ENCODE peak calls at places on chromosomes 4 and X, in eight cellular contexts. U is heart right ventricle, Q is tibial artery, P is cardiac muscle cell, V is A549, Y is suprapubic skin, Z is IMR-90, H is uterus. A is an unnamed sample.

GRCh38 chrX:132480581-132481203 is 8.1 kb downstream of the MBNL3 start:
- DNase-seq in U (no peak), Q (no peak), P (peak), V (no peak), Y (peak), Z (peak), H (peak), A (peak)

GRCh38 chr4:47473351-47473750 is 9.8 kb upstream of the COMMD8 start:
- DNase-seq in U (no peak), Q (no peak), P (no peak), V (no peak), Y (no peak), Z (no peak), H (no peak), A (no peak)

GRCh38 chrX:53882331-53882730 is 161.9 kb downstream of the PHF8 start:
- DNase-seq in U (no peak), Q (no peak), P (peak), V (peak), Y (no peak), Z (peak), H (no peak), A (peak)

GRCh38 chr4:38028556-38028955 is 68.4 kb downstream of the PTTG2 start:
- DNase-seq in U (no peak), Q (no peak), P (no peak), V (no peak), Y (no peak), Z (no peak), H (peak), A (peak)

GRCh38 chr4:106201373-106201772 is 114.6 kb downstream of the TBCK start:
- DNase-seq in U (no peak), Q (no peak), P (peak), V (no peak), Y (no peak), Z (peak), H (no peak), A (peak)

GRCh38 chr4:127985989-127986388 is 20.8 kb downstream of the ABHD18 start:
- DNase-seq in U (no peak), Q (no peak), P (no peak), V (no peak), Y (no peak), Z (no peak), H (no peak), A (no peak)

GRCh38 chr4:102819588-102820365 is 7.6 kb downstream of the UBE2D3 start:
- DNase-seq in U (no peak), Q (no peak), P (no peak), V (no peak), Y (no peak), Z (peak), H (no peak), A (no peak)

GRCh38 chr4:28176942-28177341 is 1316.3 kb downstream of the STIM2 start:
- DNase-seq in U (no peak), Q (no peak), P (no peak), V (no peak), Y (no peak), Z (no peak), H (no peak), A (no peak)

GRCh38 chr4:29970626-29971025 is 749.5 kb upstream of the PCDH7 start:
- DNase-seq in U (no peak), Q (no peak), P (peak), V (peak), Y (no peak), Z (no peak), H (no peak), A (peak)

GRCh38 chr4:185143596-185143969 is 517 bp downstream of the SLC25A4 start:
- DNase-seq in U (peak), Q (peak), P (peak), V (no peak), Y (no peak), Z (peak), H (peak), A (peak)

GRCh38 chrX:21374994-21375794 is 976 bp downstream of the CNKSR2 start:
- DNase-seq in U (no peak), Q (no peak), P (peak), V (peak), Y (no peak), Z (no peak), H (no peak), A (no peak)

GRCh38 chr4:54614094-54614493 is 43.7 kb upstream of the KIT start:
- DNase-seq in U (no peak), Q (no peak), P (no peak), V (no peak), Y (no peak), Z (no peak), H (no peak), A (no peak)

GRCh38 chr4:125520258-125520990 is 205.7 kb downstream of the FAT4 start:
- DNase-seq in U (no peak), Q (no peak), P (no peak), V (no peak), Y (no peak), Z (peak), H (no peak), A (no peak)

GRCh38 chrX:136879001-136879667 is 1.4 kb downstream of the RBMX start:
- DNase-seq in U (no peak), Q (no peak), P (no peak), V (no peak), Y (no peak), Z (no peak), H (no peak), A (peak)

GRCh38 chr4:168848112-168848511 is 161.9 kb downstream of the CBR4 start:
- DNase-seq in U (no peak), Q (peak), P (no peak), V (no peak), Y (no peak), Z (no peak), H (no peak), A (no peak)

GRCh38 chr4:101064541-101065180 is 282.7 kb downstream of the PPP3CA start:
- DNase-seq in U (no peak), Q (no peak), P (no peak), V (no peak), Y (no peak), Z (no peak), H (no peak), A (no peak)

GRCh38 chr4:153464068-153464467 is 2.1 kb upstream of the TMEM131L start:
- DNase-seq in U (no peak), Q (no peak), P (no peak), V (no peak), Y (no peak), Z (peak), H (no peak), A (no peak)

GRCh38 chr4:89661490-89661889 is 175.5 kb downstream of the SNCA start:
- DNase-seq in U (no peak), Q (no peak), P (peak), V (no peak), Y (no peak), Z (peak), H (no peak), A (peak)

GRCh38 chrX:71615954-71616353 is 2.4 kb downstream of the CXCR3 start:
- DNase-seq in U (no peak), Q (no peak), P (no peak), V (no peak), Y (no peak), Z (no peak), H (no peak), A (no peak)

GRCh38 chrX:140507982-140508305 is 3.1 kb upstream of the SOX3 start:
- DNase-seq in U (no peak), Q (no peak), P (peak), V (no peak), Y (no peak), Z (no peak), H (no peak), A (no peak)

GRCh38 chr4:244471-244870 is 60.8 kb downstream of the ZNF732 start:
- DNase-seq in U (no peak), Q (peak), P (peak), V (no peak), Y (no peak), Z (no peak), H (peak), A (peak)

GRCh38 chr4:145828802-145829485 is 109.7 kb downstream of the ZNF827 start:
- DNase-seq in U (no peak), Q (no peak), P (no peak), V (no peak), Y (no peak), Z (no peak), H (no peak), A (no peak)

GRCh38 chr4:127196656-127197352 is 436.0 kb upstream of the INTU start:
- DNase-seq in U (peak), Q (no peak), P (no peak), V (no peak), Y (no peak), Z (no peak), H (peak), A (no peak)

GRCh38 chrX:48992341-48992740 is 9.7 kb downstream of the GRIPAP1 start:
- DNase-seq in U (no peak), Q (no peak), P (no peak), V (no peak), Y (no peak), Z (no peak), H (no peak), A (no peak)

GRCh38 chr4:115279300-115279699 is 165.9 kb upstream of the NDST4 start:
- DNase-seq in U (no peak), Q (no peak), P (no peak), V (no peak), Y (no peak), Z (no peak), H (no peak), A (no peak)

GRCh38 chr4:186669159-186669720 is 54.4 kb downstream of the FAT1 start:
- DNase-seq in U (no peak), Q (no peak), P (peak), V (no peak), Y (no peak), Z (peak), H (no peak), A (peak)

GRCh38 chr4:173288296-173288695 is 45.9 kb downstream of the HMGB2 start:
- DNase-seq in U (no peak), Q (peak), P (peak), V (peak), Y (no peak), Z (peak), H (peak), A (peak)

GRCh38 chr4:142959156-142959555 is 113.1 kb upstream of the INPP4B start:
- DNase-seq in U (no peak), Q (no peak), P (no peak), V (no peak), Y (no peak), Z (no peak), H (no peak), A (no peak)

GRCh38 chrX:113833096-113833495 is 750.8 kb upstream of the HTR2C start:
- DNase-seq in U (no peak), Q (no peak), P (no peak), V (no peak), Y (no peak), Z (no peak), H (no peak), A (no peak)

GRCh38 chr4:60531790-60532189 is 668.3 kb upstream of the ADGRL3 start:
- DNase-seq in U (no peak), Q (no peak), P (no peak), V (no peak), Y (no peak), Z (no peak), H (no peak), A (no peak)

GRCh38 chr4:138749303-138749702 is 266.3 kb upstream of the NOCT start:
- DNase-seq in U (no peak), Q (no peak), P (peak), V (no peak), Y (no peak), Z (peak), H (no peak), A (peak)

GRCh38 chr4:12844111-12844510 is 640.0 kb downstream of the RAB28 start:
- DNase-seq in U (no peak), Q (no peak), P (no peak), V (no peak), Y (no peak), Z (no peak), H (no peak), A (no peak)

GRCh38 chrX:11728556-11728955 is 29.5 kb upstream of the MSL3 start:
- DNase-seq in U (no peak), Q (no peak), P (no peak), V (no peak), Y (no peak), Z (no peak), H (no peak), A (no peak)

GRCh38 chr4:26083987-26084386 is 170.0 kb downstream of the SMIM20 start:
- DNase-seq in U (no peak), Q (no peak), P (peak), V (no peak), Y (no peak), Z (peak), H (peak), A (peak)

GRCh38 chr4:7234355-7235029 is 42.2 kb downstream of the SORCS2 start:
- DNase-seq in U (no peak), Q (no peak), P (no peak), V (no peak), Y (no peak), Z (no peak), H (no peak), A (no peak)

GRCh38 chrX:134836497-134836968 is 154.3 kb upstream of the SMIM10 start:
- DNase-seq in U (no peak), Q (no peak), P (no peak), V (no peak), Y (no peak), Z (peak), H (no peak), A (no peak)

GRCh38 chrX:17719651-17720050 is 17.6 kb upstream of the SCML1 start:
- DNase-seq in U (no peak), Q (no peak), P (no peak), V (no peak), Y (no peak), Z (no peak), H (no peak), A (no peak)

DNA sequence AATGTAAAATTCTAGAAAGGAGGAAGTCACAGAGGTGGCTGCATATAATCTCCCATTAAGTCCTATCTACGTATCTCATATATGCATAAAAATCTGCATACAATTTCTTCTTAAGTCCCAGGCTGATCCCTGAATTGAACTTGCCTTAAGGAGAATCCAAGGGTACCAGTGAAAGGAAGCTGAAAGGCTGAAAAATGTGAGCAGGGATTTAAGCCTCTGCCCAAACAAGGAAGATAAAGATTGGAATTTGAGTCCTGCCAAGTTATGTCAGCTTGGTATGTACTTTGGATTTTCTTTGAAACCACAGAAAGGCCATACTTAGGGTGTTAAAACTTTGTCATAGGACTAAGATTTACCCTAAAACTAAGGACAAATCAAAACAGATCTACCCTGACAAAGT is 26.5 kb upstream of the GEMIN8 start:
- DNase-seq in U (no peak), Q (no peak), P (no peak), V (no peak), Y (no peak), Z (peak), H (no peak), A (no peak)
- TF ChIP-seq CTCF in U (no peak), Q (no peak), P (no peak), V (no peak), Y (no peak), Z (no peak), H (no peak), A (no peak)

GRCh38 chrX:106899276-106899675 is 3.9 kb downstream of the RIPPLY1 start:
- DNase-seq in U (no peak), Q (no peak), P (no peak), V (no peak), Y (no peak), Z (no peak), H (no peak), A (no peak)

GRCh38 chrX:106897259-106897658 is 5.9 kb downstream of the RIPPLY1 start:
- DNase-seq in U (no peak), Q (no peak), P (no peak), V (peak), Y (no peak), Z (peak), H (no peak), A (peak)

GRCh38 chrX:106899841-106900240 is 3.3 kb downstream of the RIPPLY1 start:
- DNase-seq in U (no peak), Q (no peak), P (no peak), V (no peak), Y (no peak), Z (no peak), H (no peak), A (peak)

GRCh38 chrX:106901341-106901740 is 1.8 kb downstream of the RIPPLY1 start:
- DNase-seq in U (no peak), Q (no peak), P (no peak), V (no peak), Y (no peak), Z (no peak), H (no peak), A (no peak)

GRCh38 chrX:106898462-106898861 is 4.7 kb downstream of the RIPPLY1 start:
- DNase-seq in U (no peak), Q (no peak), P (peak), V (peak), Y (no peak), Z (peak), H (no peak), A (peak)
- TF ChIP-seq CTCF in U (peak), Q (no peak), P (peak), V (peak), Y (no peak), Z (peak), H (no peak), A (peak)

DNA sequence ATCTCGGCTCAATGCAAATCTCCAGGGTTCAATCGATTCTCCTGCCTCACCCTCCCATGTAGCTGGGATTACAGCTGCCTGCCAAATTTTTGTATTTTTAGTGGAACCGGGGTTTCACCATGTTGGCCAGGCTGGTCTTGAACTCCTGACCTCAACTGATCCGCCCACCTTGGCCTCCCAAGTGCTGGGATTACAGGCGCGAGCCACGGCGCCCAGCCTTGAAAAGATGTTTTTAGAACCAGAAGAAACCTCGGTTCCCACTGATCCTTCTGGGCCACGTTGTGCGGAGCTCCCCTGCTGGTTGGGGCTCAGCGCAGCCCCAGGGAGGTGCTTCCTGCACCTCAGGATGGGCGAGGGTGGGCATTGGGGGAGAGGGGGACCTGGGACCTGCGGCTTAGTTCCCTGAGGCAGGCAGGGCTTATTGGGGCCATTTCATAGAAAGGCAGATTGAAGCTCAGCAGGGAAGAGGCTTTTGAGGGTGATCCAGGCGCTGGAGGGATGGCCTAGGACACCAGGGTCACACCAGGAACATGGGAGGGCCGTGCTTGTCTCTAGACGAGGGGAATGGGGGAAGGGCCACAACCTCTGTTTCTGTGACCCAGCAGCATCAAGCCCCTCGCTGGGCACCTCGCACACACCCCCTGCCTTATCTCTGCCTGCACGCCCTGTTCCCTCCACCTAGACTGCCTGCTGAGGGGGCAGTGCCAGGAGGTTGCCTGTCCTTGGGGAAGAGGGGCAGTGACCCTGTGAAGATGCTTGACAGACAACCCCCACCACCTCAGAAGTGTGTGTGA is 6.3 kb upstream of the ADD1 start:
- DNase-seq in U (peak), Q (no peak), P (no peak), V (no peak), Y (no peak), Z (no peak), H (no peak), A (no peak)
- TF ChIP-seq CTCF in U (no peak), Q (no peak), P (no peak), V (no peak), Y (no peak), Z (no peak), H (no peak), A (peak)

DNA sequence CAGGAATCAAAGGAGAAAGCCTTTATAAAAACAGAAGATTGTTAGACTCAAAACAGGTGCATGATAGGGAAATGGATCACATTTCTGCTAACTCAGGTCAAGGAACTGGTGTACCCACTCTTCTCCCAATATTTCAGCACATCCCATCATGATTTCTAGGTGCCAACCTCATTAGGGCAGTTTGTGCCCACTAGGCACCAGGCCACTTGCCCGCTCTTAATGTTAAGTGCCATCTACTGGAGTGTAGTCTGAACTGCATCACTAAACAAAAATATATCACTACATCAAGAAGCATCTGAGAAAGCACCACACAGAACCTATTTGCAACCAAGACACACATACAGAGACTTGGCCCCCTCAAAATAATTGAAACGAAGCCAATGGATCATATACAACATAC is 140.4 kb upstream of the GRID2 start:
- DNase-seq in U (no peak), Q (no peak), P (no peak), V (no peak), Y (no peak), Z (peak), H (no peak), A (no peak)
- TF ChIP-seq CTCF in U (no peak), Q (no peak), P (peak), V (no peak), Y (no peak), Z (peak), H (no peak), A (peak)

GRCh38 chr4:121822796-121823504 is 733 bp downstream of the CCNA2 start:
- DNase-seq in U (no peak), Q (peak), P (peak), V (peak), Y (peak), Z (no peak), H (peak), A (peak)
- TF ChIP-seq CTCF in U (no peak), Q (no peak), P (peak), V (no peak), Y (no peak), Z (no peak), H (no peak), A (peak)

DNA sequence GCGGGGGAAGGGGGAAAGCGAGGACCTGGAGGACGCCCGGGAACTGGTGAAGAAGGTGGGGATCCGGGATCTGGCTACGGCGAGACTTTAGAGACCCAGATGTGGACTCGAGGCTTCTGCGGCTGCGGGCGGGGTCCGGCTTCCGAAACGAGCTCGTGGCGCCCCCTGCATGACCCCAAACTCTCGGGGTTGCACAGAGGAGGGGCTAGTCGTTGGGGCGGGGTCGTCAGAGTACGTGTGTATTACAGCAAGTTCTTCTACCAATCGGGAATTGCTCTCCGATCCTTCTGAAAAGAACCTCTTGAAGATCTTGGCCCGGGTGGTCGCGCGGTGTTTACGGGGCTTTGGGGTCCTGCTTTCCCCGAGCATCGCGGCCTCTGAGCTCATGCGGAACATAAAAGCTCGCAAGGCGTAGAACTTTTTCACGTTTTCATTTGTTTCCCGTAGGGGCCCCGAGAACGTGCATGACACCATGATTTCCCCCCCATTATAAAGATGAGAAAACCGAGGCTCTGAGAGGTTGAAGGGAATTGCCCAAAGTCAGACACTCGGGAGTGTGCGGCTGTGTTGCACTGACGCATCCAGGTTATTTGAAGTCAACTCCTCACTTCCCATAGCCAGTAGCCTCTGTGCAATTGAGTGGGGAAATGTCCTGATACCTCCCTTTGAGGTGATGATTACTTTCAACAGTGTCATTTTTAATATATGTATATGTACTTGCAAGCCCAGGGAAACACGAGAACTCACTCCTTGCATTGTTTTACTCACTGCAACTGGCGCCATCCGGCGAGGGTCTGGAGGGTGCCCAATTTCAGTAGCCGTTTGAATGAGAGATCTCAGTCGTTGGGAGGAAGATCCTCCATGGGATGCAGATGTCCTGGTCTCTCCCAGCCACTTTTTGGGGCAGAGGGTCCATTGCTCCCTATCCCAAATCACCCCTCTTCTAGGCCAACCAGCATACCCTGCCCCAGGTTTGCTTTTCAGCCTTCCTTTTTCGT is at the start of gene BEND4:
- DNase-seq in U (no peak), Q (no peak), P (no peak), V (no peak), Y (no peak), Z (no peak), H (no peak), A (no peak)
- TF ChIP-seq CTCF in U (no peak), Q (no peak), P (no peak), V (no peak), Y (no peak), Z (no peak), H (no peak), A (no peak)

A was measured in HFFc6.